ENCODE peak calls at places on chromosomes 2 and 18, in four cellular contexts. H is H1, W is mesendoderm, M is H9. X is an unnamed sample.

GRCh38 chr2:112881217-112882000 is 29.6 kb upstream of the IL37 start:
- DNase-seq in W (peak), M (no peak), H (no peak), X (peak)

GRCh38 chr18:25233582-25234362 is 118.2 kb downstream of the ZNF521 start:
- DNase-seq in M (no peak), W (peak), H (no peak), X (peak)

GRCh38 chr2:10493636-10494281 is 45.6 kb upstream of the ODC1 start:
- DNase-seq in W (no peak), M (no peak), H (no peak), X (peak)

GRCh38 chr2:31088516-31089195 is 49.6 kb downstream of the GALNT14 start:
- DNase-seq in M (no peak), H (no peak), W (no peak), X (no peak)

GRCh38 chr18:79447703-79448367 is 52.1 kb downstream of the NFATC1 start:
- DNase-seq in H (no peak), M (no peak), W (no peak), X (peak)

GRCh38 chr2:152106464-152106863 is 7.6 kb upstream of the CACNB4 start:
- DNase-seq in H (no peak), M (no peak), W (no peak), X (no peak)

GRCh38 chr18:23135679-23136325 is 517 bp downstream of the CABLES1 start:
- DNase-seq in H (no peak), W (peak), M (no peak), X (no peak)

GRCh38 chr2:230888824-230889400 is 24.2 kb downstream of the ITM2C start:
- DNase-seq in H (no peak), M (no peak), W (no peak), X (no peak)

GRCh38 chr18:77052656-77053309 is 79.8 kb downstream of the MBP start:
- DNase-seq in H (no peak), M (no peak), W (no peak), X (no peak)

GRCh38 chr2:46050489-46050888 is 246.7 kb upstream of the EPAS1 start:
- DNase-seq in H (no peak), W (peak), M (no peak), X (no peak)

GRCh38 chr2:117359266-117359970 is 455.1 kb upstream of the DDX18 start:
- DNase-seq in W (no peak), H (no peak), M (peak), X (no peak)

GRCh38 chr18:36468161-36468560 is 170.6 kb downstream of the FHOD3 start:
- DNase-seq in H (no peak), M (no peak), W (peak), X (no peak)

GRCh38 chr2:974454-974853 is 23.8 kb downstream of the SNTG2 start:
- DNase-seq in H (no peak), M (no peak), W (no peak), X (no peak)

GRCh38 chr2:171390941-171391516 is 42.8 kb downstream of the METTL8 start:
- DNase-seq in H (no peak), W (no peak), M (no peak), X (peak)

GRCh38 chr18:6626457-6626856 is 103.1 kb upstream of the ARHGAP28 start:
- DNase-seq in H (no peak), W (no peak), M (no peak), X (no peak)

GRCh38 chr2:64700133-64700809 is 46.6 kb upstream of the SERTAD2 start:
- DNase-seq in H (no peak), W (no peak), M (no peak), X (peak)

GRCh38 chr2:230254152-230254881 is 28.8 kb downstream of the SP140 start:
- DNase-seq in M (no peak), H (no peak), W (no peak), X (no peak)

GRCh38 chr2:65204461-65205230 is 23.0 kb upstream of the ACTR2 start:
- DNase-seq in M (no peak), H (no peak), W (no peak), X (no peak)

GRCh38 chr2:33022989-33023731 is 76.4 kb downstream of the LTBP1 start:
- DNase-seq in M (no peak), H (no peak), W (no peak), X (peak)

GRCh38 chr2:1539441-1539840 is 126.2 kb downstream of the TPO start:
- DNase-seq in M (no peak), W (no peak), H (no peak), X (no peak)

GRCh38 chr2:241821460-241822263 is 12.7 kb downstream of the NEU4 start:
- DNase-seq in M (peak), H (no peak), W (no peak), X (no peak)

GRCh38 chr18:72056171-72056570 is 488.0 kb downstream of the CBLN2 start:
- DNase-seq in W (no peak), M (no peak), H (no peak), X (no peak)

GRCh38 chr2:134692461-134692860 is 26.3 kb downstream of the TMEM163 start:
- DNase-seq in H (no peak), M (no peak), W (peak), X (no peak)

DNA sequence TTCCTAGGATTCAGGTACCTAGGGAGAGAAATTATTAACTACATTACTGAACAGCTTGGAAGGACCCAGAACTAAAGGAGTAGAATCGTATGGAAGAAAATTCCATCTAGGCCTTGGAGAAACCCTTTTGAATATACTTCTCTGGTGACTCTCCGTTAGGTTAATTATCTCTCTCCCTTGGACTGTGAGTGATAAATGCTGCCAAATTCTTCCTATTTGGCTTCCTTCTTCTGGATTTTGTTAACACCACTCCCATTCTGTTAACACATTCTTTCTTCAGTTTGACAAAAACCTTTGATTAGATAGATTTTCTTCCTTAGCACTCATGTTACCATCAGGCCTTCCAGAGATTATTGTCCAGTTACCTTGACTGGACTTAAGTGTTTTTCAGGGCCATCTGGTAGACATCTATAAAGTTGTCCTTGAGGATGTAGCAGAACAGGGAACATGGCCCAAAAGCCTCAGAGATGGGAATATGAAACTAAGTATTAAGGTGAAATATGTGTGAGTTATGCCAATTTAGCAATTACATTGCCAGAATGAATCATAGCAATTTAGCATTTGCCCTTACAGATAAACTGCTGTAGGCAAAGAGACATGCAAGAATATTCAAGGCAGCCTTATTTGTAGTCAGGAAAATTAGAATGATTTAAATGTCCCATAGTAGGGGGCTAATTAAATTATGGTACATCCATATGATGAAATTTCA is 6.7 kb downstream of the CYP27A1 start:
- DNase-seq in H (no peak), W (peak), M (no peak), X (no peak)
- H4K5ac ChIP-seq in H (no peak), W (no peak), M (no peak), X (no peak)

GRCh38 chr2:142796161-142796560 is 81.3 kb upstream of the KYNU start:
- DNase-seq in W (peak), H (no peak), M (no peak), X (no peak)
- H4K5ac ChIP-seq in W (no peak), H (no peak), M (no peak), X (no peak)

GRCh38 chr2:21162615-21162878 is 38.8 kb downstream of the TDRD15 start:
- DNase-seq in M (no peak), W (no peak), H (no peak), X (no peak)
- H4K5ac ChIP-seq in M (no peak), W (no peak), H (no peak), X (no peak)

GRCh38 chr2:109542384-109542783 is 71.4 kb downstream of the SEPTIN10 start:
- DNase-seq in M (no peak), W (no peak), H (no peak), X (peak)
- H4K5ac ChIP-seq in M (no peak), W (no peak), H (no peak), X (no peak)

GRCh38 chr18:58733866-58734265 is 62.6 kb downstream of the MALT1 start:
- DNase-seq in W (no peak), H (no peak), M (no peak), X (no peak)
- H4K5ac ChIP-seq in W (no peak), H (no peak), M (no peak), X (no peak)

GRCh38 chr18:46569211-46569610 is 87.8 kb downstream of the LOXHD1 start:
- DNase-seq in M (no peak), H (no peak), W (no peak), X (no peak)

GRCh38 chr18:46571756-46572155 is 85.3 kb downstream of the LOXHD1 start:
- DNase-seq in W (no peak), M (no peak), H (no peak), X (no peak)

GRCh38 chr18:46567196-46567595 is 89.8 kb downstream of the LOXHD1 start:
- DNase-seq in H (no peak), M (no peak), W (no peak), X (no peak)

GRCh38 chr18:46570666-46571065 is 86.4 kb downstream of the LOXHD1 start:
- DNase-seq in W (no peak), H (no peak), M (no peak), X (no peak)

GRCh38 chr18:46570134-46570533 is 86.9 kb downstream of the LOXHD1 start:
- DNase-seq in W (no peak), M (no peak), H (no peak), X (no peak)
- H4K5ac ChIP-seq in W (no peak), M (no peak), H (no peak), X (no peak)

GRCh38 chr2:156079845-156080244 is 252.7 kb downstream of the NR4A2 start:
- DNase-seq in M (no peak), W (no peak), H (no peak), X (no peak)

GRCh38 chr2:156077041-156077735 is 255.3 kb downstream of the NR4A2 start:
- DNase-seq in W (no peak), M (no peak), H (no peak), X (no peak)
- H4K5ac ChIP-seq in W (no peak), M (no peak), H (no peak), X (no peak)

X was measured in IMR-90.